ENCODE peak calls at places on chromosome 1, in seven cellular contexts. Q is HCT116, R is prostate gland, J is spleen, L is Panc1, K is GM12878, G is suprapubic skin. D is an unnamed sample.

GRCh38 chr1:156096640-156097391 is 14.6 kb upstream of the MEX3A start:
- DNase-seq in Q (peak; percentile 54), J (peak; percentile 96), G (peak; percentile 96), L (peak; percentile 71), K (peak; percentile 93), R (peak; percentile 87), D (no peak)

GRCh38 chr1:30263405-30263804 is 460.0 kb downstream of the MATN1 start:
- DNase-seq in R (no peak), Q (no peak), J (peak; percentile 49), K (no peak), G (no peak), L (no peak), D (no peak)

GRCh38 chr1:181076852-181077251 is 11.6 kb upstream of the IER5 start:
- DNase-seq in R (no peak), L (no peak), J (no peak), K (no peak), Q (no peak), G (no peak), D (no peak)

GRCh38 chr1:147627435-147628110 is 42.8 kb downstream of the ACP6 start:
- DNase-seq in L (peak; percentile 51), J (peak; percentile 86), G (no peak), R (peak; percentile 22), K (no peak), Q (peak; percentile 13), D (no peak)

GRCh38 chr1:53166912-53167311 is 24.5 kb upstream of the SLC1A7 start:
- DNase-seq in J (no peak), R (no peak), G (no peak), Q (no peak), K (no peak), L (no peak), D (no peak)

GRCh38 chr1:2088434-2088833 is 38.2 kb downstream of the PRKCZ start:
- DNase-seq in J (no peak), G (no peak), Q (no peak), L (no peak), K (no peak), R (no peak), D (no peak)

GRCh38 chr1:100735244-100735643 is 15.7 kb downstream of the VCAM1 start:
- DNase-seq in J (no peak), K (no peak), L (no peak), R (no peak), G (no peak), Q (no peak), D (no peak)

GRCh38 chr1:222928212-222928611 is 113.4 kb downstream of the DISP1 start:
- DNase-seq in J (peak; percentile 76), Q (no peak), L (no peak), R (peak; percentile 63), K (no peak), G (peak; percentile 63), D (no peak)

GRCh38 chr1:64474639-64475038 is 4.7 kb downstream of the CACHD1 start:
- DNase-seq in L (no peak), Q (no peak), G (no peak), R (peak; percentile 85), K (no peak), J (no peak), D (no peak)

GRCh38 chr1:207832796-207833195 is 78.1 kb downstream of the CD34 start:
- DNase-seq in G (peak; percentile 49), R (no peak), J (no peak), K (no peak), Q (no peak), L (no peak), D (no peak)

GRCh38 chr1:207833381-207833780 is 77.5 kb downstream of the CD34 start:
- DNase-seq in Q (no peak), G (peak; percentile 50), J (no peak), R (no peak), L (no peak), K (no peak), D (no peak)

GRCh38 chr1:207831517-207832327 is 79.2 kb downstream of the CD34 start:
- DNase-seq in R (no peak), G (no peak), Q (no peak), L (no peak), K (peak; percentile 94), J (no peak), D (no peak)

GRCh38 chr1:207835958-207836357 is 75.0 kb downstream of the CD34 start:
- DNase-seq in Q (no peak), G (no peak), L (no peak), K (no peak), R (no peak), J (no peak), D (no peak)

DNA sequence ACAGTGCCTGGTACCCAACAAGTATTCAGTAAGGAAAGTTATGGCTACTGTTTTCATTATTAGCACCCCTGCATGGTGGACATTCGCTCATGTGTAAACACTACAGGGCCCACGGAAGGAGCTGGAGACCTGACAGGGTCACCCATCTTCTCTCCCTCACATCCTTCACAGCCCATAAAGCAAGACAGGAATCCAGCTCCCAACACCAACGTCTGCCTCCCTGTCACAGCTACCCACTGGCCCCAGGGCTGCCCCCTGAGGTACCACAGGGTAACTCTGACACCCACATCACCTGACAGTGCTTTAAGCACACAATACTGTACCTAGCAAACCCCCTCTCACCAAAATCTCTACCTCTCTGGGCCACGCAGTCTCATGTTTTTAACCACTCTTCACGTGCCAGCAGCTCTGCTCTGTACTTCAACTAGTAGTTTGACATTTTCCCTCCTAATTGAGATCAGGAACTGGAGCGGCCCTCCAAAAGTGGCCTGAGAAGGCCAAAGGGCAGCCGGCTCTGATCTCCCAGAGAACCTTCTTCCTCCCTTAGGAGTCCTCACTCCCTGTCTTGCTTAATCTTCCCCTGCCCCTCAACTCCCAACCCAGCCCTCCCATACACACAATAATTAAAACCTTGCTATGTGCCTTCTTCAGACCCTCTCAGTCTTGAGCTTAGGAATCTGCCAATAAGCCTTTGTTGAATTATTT is 76.8 kb downstream of the CD34 start:
- DNase-seq in R (no peak), J (no peak), L (no peak), K (no peak), Q (no peak), G (peak; percentile 48), D (no peak)
- H3K27ac ChIP-seq in R (peak overlapping the region; percentile 6), J (peak overlapping the region; percentile 77), L (no peak overlapping the region), K (no peak overlapping the region), Q (no peak overlapping the region), G (no peak overlapping the region), D (peak overlapping the region; percentile 10)

GRCh38 chr1:92577251-92577895 is 90.6 kb upstream of the GFI1 start:
- DNase-seq in J (no peak), G (no peak), Q (no peak), R (no peak), L (no peak), K (no peak), D (no peak)
- TF ChIP-seq POLR2AphosphoS5 in J (no peak), G (no peak), Q (no peak), R (no peak), L (no peak), K (no peak), D (no peak)

GRCh38 chr1:163761898-163762297 is 440.1 kb downstream of the NUF2 start:
- DNase-seq in J (no peak), K (no peak), Q (no peak), G (no peak), R (no peak), L (no peak), D (no peak)

GRCh38 chr1:163758977-163759670 is 437.4 kb downstream of the NUF2 start:
- DNase-seq in Q (no peak), K (no peak), G (no peak), J (no peak), R (no peak), L (no peak), D (no peak)
- H3K9me3 ChIP-seq in Q (no peaks in the 10 kb centered on the region), K (no peaks in the 10 kb centered on the region), G (peaks cover 2% of the 10 kb centered on the region), J (no peaks in the 10 kb centered on the region), R (no peaks in the 10 kb centered on the region), L (no peaks in the 10 kb centered on the region), D (no peaks in the 10 kb centered on the region)

GRCh38 chr1:234776875-234777849 is 167.2 kb upstream of the IRF2BP2 start:
- DNase-seq in J (peak; percentile 72), L (no peak), K (no peak), Q (no peak), G (no peak), R (no peak), D (no peak)
- H3K27ac ChIP-seq in J (no peak overlapping the region), L (peak overlapping the region; percentile 37), K (no peak overlapping the region), Q (no peak overlapping the region), G (no peak overlapping the region), R (no peak overlapping the region), D (no peak overlapping the region)

GRCh38 chr1:41958015-41958673 is 39.4 kb upstream of the HIVEP3 start:
- DNase-seq in Q (no peak), R (no peak), K (no peak), L (no peak), G (no peak), J (no peak), D (no peak)

GRCh38 chr1:41957568-41957967 is 38.8 kb upstream of the HIVEP3 start:
- DNase-seq in J (no peak), Q (no peak), R (no peak), G (no peak), L (no peak), K (no peak), D (no peak)

GRCh38 chr1:41954533-41954944 is 35.8 kb upstream of the HIVEP3 start:
- DNase-seq in G (no peak), L (peak; percentile 27), Q (peak; percentile 80), J (no peak), R (no peak), K (no peak), D (no peak)

GRCh38 chr1:41953291-41953690 is 34.6 kb upstream of the HIVEP3 start:
- DNase-seq in J (no peak), Q (no peak), K (no peak), R (no peak), L (no peak), G (no peak), D (no peak)

GRCh38 chr1:41955461-41956159 is 36.9 kb upstream of the HIVEP3 start:
- DNase-seq in J (no peak), L (peak; percentile 76), Q (peak; percentile 97), G (no peak), R (no peak), K (peak; percentile 87), D (no peak)
- TF ChIP-seq POLR2AphosphoS5 in J (no peak), L (no peak), Q (peak; percentile 38), G (no peak), R (no peak), K (no peak), D (no peak)

DNA sequence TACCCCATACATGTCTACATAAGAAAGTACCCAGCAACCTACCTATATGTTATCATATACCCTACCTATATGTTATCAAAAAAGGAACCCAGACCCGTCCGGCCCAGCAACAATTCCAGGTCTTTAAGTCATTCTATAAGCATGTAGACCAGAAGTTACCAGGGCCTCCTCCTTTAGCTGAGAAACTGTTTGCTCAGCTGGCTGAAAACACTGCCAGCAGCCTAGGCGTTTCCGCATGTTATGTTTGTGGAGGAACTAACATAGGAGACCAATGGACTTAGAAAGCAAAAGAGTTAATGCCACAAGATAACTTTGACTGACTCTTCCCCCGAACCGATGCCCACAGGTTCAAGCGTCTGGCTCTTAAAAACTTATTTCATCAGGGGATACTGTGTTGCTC is 7.1 kb upstream of the ZNF678 start:
- DNase-seq in J (no peak), R (no peak), L (no peak), Q (no peak), G (no peak), K (no peak), D (no peak)
- H3K9me3 ChIP-seq in J (peaks cover 2% of the 10 kb centered on the region), R (no peaks in the 10 kb centered on the region), L (peaks cover 5% of the 10 kb centered on the region), Q (no peaks in the 10 kb centered on the region), G (peaks cover 5% of the 10 kb centered on the region), K (peaks cover 5% of the 10 kb centered on the region), D (no peaks in the 10 kb centered on the region)

D was measured in vagina.